ENCODE peak calls at places on chromosomes 6 and 20, in four cellular contexts. Y, V, H and F are unnamed samples. For H3K4me1, the result is how much of the 10 kb centered on the place peaks cover.

GRCh38 chr6:170210026-170210390 is 80.9 kb downstream of the DLL1 start:
- DNase-seq in H (no peak), Y (no peak), V (peak), F (peak)

GRCh38 chr20:63280929-63281545 is 8.4 kb downstream of the ARFGAP1 start:
- DNase-seq in Y (no peak), H (no peak), V (no peak), F (peak)

GRCh38 chr6:138959521-138959920 is 28.5 kb downstream of the REPS1 start:
- DNase-seq in V (no peak), Y (no peak), H (no peak), F (no peak)

GRCh38 chr20:10218536-10219451 is at the start of gene SNAP25:
- DNase-seq in V (peak), H (peak), Y (no peak), F (peak)

GRCh38 chr20:5973172-5973571 is 22.7 kb downstream of the MCM8 start:
- DNase-seq in V (no peak), Y (no peak), H (no peak), F (no peak)

GRCh38 chr20:57651977-57652864 is 32.0 kb upstream of the ZBP1 start:
- DNase-seq in H (peak), Y (peak), V (peak), F (peak)

GRCh38 chr6:152897807-152898399 is 84.9 kb downstream of the FBXO5 start:
- DNase-seq in H (peak), Y (peak), V (peak), F (no peak)

GRCh38 chr6:20092071-20092566 is 120.2 kb downstream of the MBOAT1 start:
- DNase-seq in H (no peak), Y (peak), V (no peak), F (no peak)

GRCh38 chr20:7657569-7657968 is 282.7 kb downstream of the HAO1 start:
- DNase-seq in V (no peak), Y (no peak), H (no peak), F (no peak)

GRCh38 chr20:3383878-3384495 is 23.5 kb downstream of the DNAAF9 start:
- DNase-seq in V (no peak), H (no peak), Y (no peak), F (no peak)

GRCh38 chr20:58393299-58393698 is 4.3 kb downstream of the VAPB start:
- DNase-seq in H (no peak), Y (no peak), V (no peak), F (no peak)

GRCh38 chr6:142685852-142686718 is 258.9 kb downstream of the HIVEP2 start:
- DNase-seq in H (no peak), V (no peak), Y (no peak), F (no peak)

GRCh38 chr6:5205877-5206840 is 54.6 kb downstream of the LYRM4 start:
- DNase-seq in V (peak), H (peak), Y (peak), F (no peak)

GRCh38 chr20:59448828-59449444 is 148.5 kb downstream of the EDN3 start:
- DNase-seq in V (no peak), Y (no peak), H (no peak), F (no peak)

GRCh38 chr6:56101141-56101553 is 146.2 kb downstream of the COL21A1 start:
- DNase-seq in Y (no peak), V (no peak), H (no peak), F (no peak)

GRCh38 chr6:87730310-87730709 is 28.3 kb upstream of the AKIRIN2 start:
- DNase-seq in V (peak), Y (peak), H (peak), F (peak)

GRCh38 chr6:168100011-168100802 is 21.2 kb upstream of the FRMD1 start:
- DNase-seq in H (peak), Y (no peak), V (no peak), F (peak)
- H3K4me1 ChIP-seq in H (under half), Y (under half), V (under half), F (under half)

GRCh38 chr6:30679765-30680535 is 6.5 kb downstream of the PPP1R18 start:
- DNase-seq in Y (no peak), V (no peak), H (no peak), F (no peak)
- H3K27ac ChIP-seq in Y (peak), V (peak), H (peak), F (peak)

GRCh38 chr6:73302339-73302738 is 39.3 kb upstream of the KHDC1 start:
- DNase-seq in V (no peak), H (no peak), Y (no peak), F (no peak)

DNA sequence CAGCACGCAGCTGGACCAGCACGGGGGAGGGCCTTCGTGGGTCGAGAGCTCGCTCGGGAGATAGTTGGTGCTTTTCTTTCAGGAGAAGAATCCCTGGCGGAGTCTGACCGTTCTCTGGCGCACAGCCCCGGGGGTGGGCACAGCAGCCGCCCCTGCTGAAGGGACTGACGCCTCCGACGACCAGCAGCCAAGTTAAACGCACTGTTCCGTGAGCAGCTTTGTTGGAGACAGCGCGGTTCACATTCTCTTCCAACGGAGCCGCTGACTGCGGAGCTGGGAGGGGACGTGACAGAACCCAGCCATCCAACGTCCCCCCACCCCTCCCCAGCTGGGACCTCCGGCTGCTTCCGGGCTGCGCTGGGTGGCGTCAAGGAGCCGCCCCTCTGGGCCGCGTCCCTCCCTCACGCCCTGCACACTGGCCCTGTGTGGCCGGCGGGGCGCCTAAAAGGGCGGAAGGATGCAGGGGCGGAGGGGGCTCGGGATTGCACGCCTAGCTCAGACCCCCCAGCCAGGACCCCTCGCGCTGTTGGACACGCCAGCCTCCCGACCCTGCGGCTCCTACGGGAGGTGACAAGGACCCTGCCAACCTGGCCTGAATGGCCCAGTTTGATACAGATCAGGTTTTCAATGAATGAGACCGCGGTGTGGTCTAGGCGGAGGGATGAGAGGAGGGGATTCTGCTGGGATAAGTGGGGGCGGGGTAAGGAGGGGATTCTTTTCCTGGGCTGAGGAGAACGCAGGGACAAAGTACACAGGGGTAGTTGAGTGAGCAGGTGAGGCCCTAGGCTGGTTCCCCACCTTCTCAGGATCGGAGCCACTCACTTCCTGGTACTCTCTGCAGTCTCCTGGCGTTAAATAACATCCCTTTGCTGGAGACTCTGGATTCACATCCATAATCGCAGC is 36.4 kb upstream of the KHDC1 start:
- DNase-seq in H (no peak), Y (no peak), V (no peak), F (no peak)
- H3K4me3 ChIP-seq in H (no peak), Y (peak), V (peak), F (no peak)

DNA sequence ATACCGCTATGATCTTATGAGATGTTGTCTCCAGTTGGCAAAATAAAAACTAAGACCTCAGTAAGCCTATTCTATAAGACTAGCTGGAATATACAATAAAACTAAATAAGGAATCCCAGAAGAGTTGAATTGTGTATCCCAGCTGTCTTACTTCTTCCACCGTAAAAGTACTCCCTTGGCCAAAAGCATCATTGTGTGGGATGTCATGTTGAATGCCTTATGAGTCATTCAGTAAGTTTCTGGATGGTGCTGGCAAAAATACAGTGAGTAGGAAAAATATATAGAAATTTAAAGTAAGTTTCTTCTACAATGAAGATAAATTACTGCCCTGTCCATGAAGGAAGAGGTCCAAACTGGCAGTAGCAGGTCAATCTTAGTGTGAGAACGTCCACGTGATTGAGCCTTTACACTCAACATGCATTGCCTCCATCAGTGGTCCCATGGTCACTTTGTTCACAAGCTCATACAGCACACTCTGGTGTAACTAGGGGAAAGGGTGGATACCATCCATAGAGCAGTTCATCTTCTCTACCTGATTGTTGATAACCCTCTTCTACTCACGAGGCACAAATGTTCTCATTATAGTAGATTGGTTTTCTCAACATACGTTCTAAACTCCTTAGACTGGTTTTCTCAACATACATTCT is 13.7 kb upstream of the ZNF318 start:
- DNase-seq in H (no peak), V (no peak), Y (no peak), F (no peak)
- H3K4me1 ChIP-seq in H (under half), V (under half), Y (under half), F (under half)